ENCODE peak calls at places on chromosome 13, in five cellular contexts. X is testis, G is upper lobe of right lung, K is H9, S is body of pancreas. T is an unnamed sample.

GRCh38 chr13:44045179-44045562 is 165.5 kb downstream of the LACC1 start:
- DNase-seq in K (no peak), S (peak), G (no peak), X (no peak), T (peak)

GRCh38 chr13:37791699-37792098 is 77.9 kb downstream of the TRPC4 start:
- DNase-seq in S (no peak), G (no peak), X (no peak), K (no peak), T (no peak)

GRCh38 chr13:23680836-23681235 is 110.6 kb downstream of the TNFRSF19 start:
- DNase-seq in S (no peak), K (no peak), G (no peak), X (no peak), T (no peak)

GRCh38 chr13:53499551-53499950 is 470.9 kb downstream of the OLFM4 start:
- DNase-seq in K (no peak), S (no peak), G (no peak), X (no peak), T (no peak)

GRCh38 chr13:20713751-20714150 is 10.3 kb downstream of the IL17D start:
- DNase-seq in G (no peak), X (no peak), S (no peak), K (no peak), T (peak)

GRCh38 chr13:50220938-50221337 is 205.7 kb downstream of the KCNRG start:
- DNase-seq in G (no peak), K (no peak), X (no peak), S (no peak), T (no peak)

GRCh38 chr13:52845766-52846566 is 2.5 kb downstream of the PCDH8 start:
- DNase-seq in X (peak), G (peak), S (peak), K (peak), T (no peak)

GRCh38 chr13:70203661-70204229 is 95.5 kb upstream of the KLHL1 start:
- DNase-seq in G (peak), X (no peak), K (no peak), S (no peak), T (no peak)

GRCh38 chr13:76656496-76656895 is 229.7 kb downstream of the KCTD12 start:
- DNase-seq in X (no peak), G (no peak), K (no peak), S (no peak), T (no peak)

GRCh38 chr13:106570354-106570822 is 2.5 kb upstream of the ARGLU1 start:
- DNase-seq in S (peak), K (peak), G (peak), X (peak), T (peak)

GRCh38 chr13:72346716-72347115 is 380.7 kb downstream of the MZT1 start:
- DNase-seq in X (no peak), S (no peak), G (no peak), K (no peak), T (no peak)

GRCh38 chr13:85204668-85205344 is 594.4 kb downstream of the SLITRK6 start:
- DNase-seq in X (peak), S (no peak), K (no peak), G (no peak), T (no peak)

GRCh38 chr13:100859861-100860260 is 185.3 kb upstream of the TMTC4 start:
- DNase-seq in S (no peak), X (no peak), G (no peak), K (no peak), T (no peak)

GRCh38 chr13:79709526-79709925 is 228.6 kb downstream of the NDFIP2 start:
- DNase-seq in X (no peak), K (no peak), G (no peak), S (no peak), T (no peak)

GRCh38 chr13:57353831-57354230 is 186.8 kb downstream of the PRR20E start:
- DNase-seq in X (peak), G (no peak), S (no peak), K (no peak), T (no peak)

GRCh38 chr13:57569981-57570380 is 61.6 kb upstream of the PCDH17 start:
- DNase-seq in G (no peak), S (no peak), K (no peak), X (no peak), T (no peak)

GRCh38 chr13:37382156-37382555 is 216.4 kb downstream of the POSTN start:
- DNase-seq in S (no peak), G (no peak), X (no peak), K (no peak), T (no peak)

GRCh38 chr13:29362849-29363604 is 232.5 kb downstream of the SLC7A1 start:
- DNase-seq in S (peak), G (no peak), K (peak), X (peak), T (peak)

GRCh38 chr13:99980201-99981114 is 1.1 kb upstream of the ZIC2 start:
- DNase-seq in X (peak), K (peak), G (peak), S (peak), T (peak)

GRCh38 chr13:59478908-59479307 is 684.8 kb downstream of the DIAPH3 start:
- DNase-seq in K (no peak), S (no peak), G (no peak), X (no peak), T (no peak)

GRCh38 chr13:101152184-101152583 is 264.1 kb downstream of the NALCN start:
- DNase-seq in S (no peak), X (no peak), K (no peak), G (no peak), T (no peak)

GRCh38 chr13:103976371-103976770 is 910.2 kb upstream of the SLC10A2 start:
- DNase-seq in G (no peak), K (no peak), X (no peak), S (no peak), T (no peak)

GRCh38 chr13:77507931-77508776 is 27.4 kb upstream of the SCEL start:
- DNase-seq in K (no peak), S (no peak), X (no peak), G (no peak), T (no peak)

GRCh38 chr13:20127563-20128458 is 33.0 kb downstream of the GJA3 start:
- DNase-seq in G (peak), K (peak), X (peak), S (peak), T (peak)

GRCh38 chr13:35631666-35632065 is 155.2 kb upstream of the MAB21L1 start:
- DNase-seq in S (no peak), X (no peak), K (no peak), G (no peak), T (no peak)

GRCh38 chr13:35630551-35631275 is 154.2 kb upstream of the MAB21L1 start:
- DNase-seq in X (peak), G (no peak), K (peak), S (peak), T (no peak)
- TF ChIP-seq CTCF in X (peak), G (peak), K (peak), S (peak), T (peak)

DNA sequence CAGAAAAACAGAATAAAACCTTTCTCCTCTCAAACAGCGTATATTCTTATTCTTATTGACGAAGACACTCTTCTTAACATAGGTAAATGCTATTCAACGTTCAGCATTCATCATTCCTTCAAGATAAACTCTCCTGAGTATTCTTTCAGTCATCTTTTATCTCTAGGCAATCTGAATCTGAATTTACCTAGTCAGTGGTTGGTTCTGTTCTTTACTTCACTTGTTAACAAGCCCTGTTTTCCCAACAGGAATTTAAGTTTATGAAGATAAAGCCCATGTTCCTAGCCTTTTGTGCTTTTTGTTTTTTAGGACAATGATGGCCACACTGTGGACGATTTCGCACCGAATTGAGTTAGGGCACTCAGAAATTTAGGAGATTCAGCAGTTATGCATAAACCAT is 3.2 kb downstream of the ELF1 start:
- DNase-seq in K (no peak), X (no peak), S (no peak), G (no peak), T (no peak)
- H3K27ac ChIP-seq in K (no peak), X (no peak), S (no peak), G (no peak), T (no peak)

DNA sequence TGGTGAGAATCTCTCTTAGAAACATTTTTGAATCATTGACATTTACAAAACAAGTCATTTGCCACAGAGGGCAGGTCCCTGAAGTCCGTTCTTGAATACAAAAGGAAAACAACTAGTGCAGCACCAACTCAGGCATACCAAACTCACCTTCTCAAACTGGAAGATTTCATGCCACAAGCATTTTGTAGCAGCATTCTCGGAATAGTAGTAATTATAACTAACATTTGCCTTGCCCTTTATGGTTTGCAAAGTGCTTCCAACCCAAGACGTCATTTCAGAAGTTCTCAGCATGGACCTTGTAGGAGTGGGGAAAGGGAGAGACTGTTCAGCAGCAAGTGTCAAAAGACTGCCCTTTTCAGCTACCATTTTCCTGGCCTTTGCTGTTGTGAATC is 344.6 kb downstream of the RFC3 start:
- DNase-seq in K (no peak), X (no peak), S (no peak), G (no peak), T (no peak)
- TF ChIP-seq CTCF in K (no peak), X (no peak), S (no peak), G (no peak), T (no peak)

GRCh38 chr13:48906200-48906599 is 69.5 kb upstream of the FNDC3A start:
- DNase-seq in G (no peak), X (no peak), K (no peak), S (no peak), T (no peak)
- H3K27ac ChIP-seq in G (no peak), X (no peak), K (no peak), S (no peak), T (no peak)

DNA sequence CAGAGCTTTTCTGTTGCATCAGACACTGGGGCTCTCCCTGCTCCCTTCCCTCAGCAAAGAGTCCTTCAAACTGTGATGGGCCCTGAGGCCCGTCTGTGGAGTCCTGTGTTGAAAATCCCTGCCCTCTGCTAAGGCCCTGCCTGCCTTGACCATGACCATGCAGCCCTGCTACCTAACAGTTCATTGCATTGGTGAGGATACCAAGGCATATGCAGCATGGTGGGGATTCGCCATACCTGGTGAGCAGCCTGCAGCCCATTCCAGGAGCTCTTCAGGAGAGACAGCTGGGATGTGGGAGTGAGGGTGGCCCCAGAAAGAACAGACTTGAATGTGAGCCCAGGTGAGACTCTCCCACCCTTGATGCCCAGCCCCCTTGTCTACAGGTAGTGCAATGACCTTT is 70.6 kb upstream of the GSX1 start:
- DNase-seq in K (no peak), X (no peak), S (no peak), G (no peak), T (no peak)
- TF ChIP-seq CTCF in K (no peak), X (no peak), S (no peak), G (no peak), T (no peak)

GRCh38 chr13:26017932-26018690 is 33.7 kb downstream of the SHISA2 start:
- DNase-seq in G (no peak), S (no peak), K (no peak), X (peak), T (no peak)
- H3K27ac ChIP-seq in G (peak), S (no peak), K (no peak), X (peak), T (no peak)

GRCh38 chr13:18996221-18996620 is 185.4 kb downstream of the TUBA3C start:
- DNase-seq in S (no peak), G (no peak), K (no peak), X (no peak), T (no peak)

GRCh38 chr13:18992791-18993190 is 188.8 kb downstream of the TUBA3C start:
- DNase-seq in X (no peak), G (no peak), K (no peak), S (peak), T (peak)

GRCh38 chr13:18996627-18997051 is 185.0 kb downstream of the TUBA3C start:
- DNase-seq in S (peak), X (no peak), G (no peak), K (no peak), T (no peak)

GRCh38 chr13:18993884-18994660 is 187.6 kb downstream of the TUBA3C start:
- DNase-seq in X (no peak), K (no peak), G (no peak), S (peak), T (no peak)

GRCh38 chr13:18995259-18995873 is 186.3 kb downstream of the TUBA3C start:
- DNase-seq in X (no peak), G (no peak), K (no peak), S (no peak), T (no peak)
- TF ChIP-seq CTCF in X (no peak), G (no peak), K (no peak), S (no peak), T (no peak)

DNA sequence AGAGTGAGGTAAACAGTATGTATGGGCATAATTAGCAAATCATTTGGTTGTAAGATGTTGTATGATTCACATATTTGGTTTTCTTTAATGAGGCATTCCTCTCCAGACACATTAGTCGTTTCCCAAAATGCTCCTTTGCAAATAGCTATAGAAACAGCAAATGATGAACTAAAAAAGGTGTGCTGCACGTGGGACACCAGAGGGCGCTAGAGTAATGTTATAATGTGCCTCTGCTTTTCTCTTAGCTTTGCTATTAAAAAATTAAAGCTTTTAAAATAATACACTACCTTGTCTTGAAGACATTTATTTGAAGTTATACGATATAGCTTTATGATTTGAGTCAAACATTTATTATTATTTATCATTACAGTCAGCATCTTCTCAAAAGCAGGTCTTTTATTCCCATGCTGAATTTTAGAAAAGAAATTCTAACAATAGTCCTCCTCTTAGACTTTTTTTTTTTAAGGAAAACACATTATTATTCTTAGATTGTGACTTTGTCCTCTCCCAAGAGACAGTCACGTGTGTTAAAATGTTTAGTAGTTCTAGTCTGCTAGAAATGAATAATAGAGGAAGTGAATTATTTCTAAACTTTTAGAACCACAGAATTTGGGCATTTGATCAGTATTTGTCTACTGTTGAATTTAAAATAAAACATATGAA is 121.6 kb upstream of the FRY start:
- DNase-seq in G (no peak), K (no peak), S (peak), X (peak), T (peak)
- H3K27ac ChIP-seq in G (peak), K (no peak), S (no peak), X (no peak), T (no peak)

GRCh38 chr13:113889467-113889866 is 25.6 kb upstream of the GAS6 start:
- DNase-seq in X (no peak), K (no peak), S (no peak), G (no peak), T (no peak)
- TF ChIP-seq CTCF in X (no peak), K (no peak), S (no peak), G (no peak), T (no peak)